ENCODE peak calls at places on chromosomes 1 and 21, in six cellular contexts. One of them, this sample, is unnamed.
A peak's percentile ranks its signal among the peaks of the same experiment; 100 is the strongest.

GRCh38 chr1:183404456-183404855 is 13.7 kb downstream of the NMNAT2 start:
- DNase-seq in uterus: no peak
- DNase-seq in caudate nucleus: peak; percentile 4
- DNase-seq in AG08395: no peak
- DNase-seq in stimulated activated CD8-positive, alpha-beta memory T cell treated with anti-CD3 and anti-CD28 coated beads, Interleukin-2, amount 100 ng/mL, for 1 hour: no peak
- DNase-seq in activated T-cell treated with anti-CD3 and anti-CD28 coated beads, Interleukin-2, amount 50 U/mL, for 4 hours: no peak
- DNase-seq in this sample: no peak

GRCh38 chr1:178940022-178940765 is 69.3 kb upstream of the ANGPTL1 start:
- DNase-seq in activated T-cell treated with anti-CD3 and anti-CD28 coated beads, Interleukin-2, amount 50 U/mL, for 4 hours: no peak
- DNase-seq in stimulated activated CD8-positive, alpha-beta memory T cell treated with anti-CD3 and anti-CD28 coated beads, Interleukin-2, amount 100 ng/mL, for 1 hour: no peak
- DNase-seq in uterus: peak; percentile 59
- DNase-seq in caudate nucleus: no peak
- DNase-seq in AG08395: no peak
- DNase-seq in this sample: no peak

GRCh38 chr21:42254631-42255030 is 35.7 kb downstream of the ABCG1 start:
- DNase-seq in activated T-cell treated with anti-CD3 and anti-CD28 coated beads, Interleukin-2, amount 50 U/mL, for 4 hours: no peak
- DNase-seq in caudate nucleus: peak; percentile 71
- DNase-seq in AG08395: no peak
- DNase-seq in stimulated activated CD8-positive, alpha-beta memory T cell treated with anti-CD3 and anti-CD28 coated beads, Interleukin-2, amount 100 ng/mL, for 1 hour: no peak
- DNase-seq in uterus: no peak
- DNase-seq in this sample: no peak

GRCh38 chr1:211549092-211549749 is 29.7 kb downstream of the SLC30A1 start:
- DNase-seq in uterus: no peak
- DNase-seq in stimulated activated CD8-positive, alpha-beta memory T cell treated with anti-CD3 and anti-CD28 coated beads, Interleukin-2, amount 100 ng/mL, for 1 hour: no peak
- DNase-seq in AG08395: no peak
- DNase-seq in caudate nucleus: no peak
- DNase-seq in activated T-cell treated with anti-CD3 and anti-CD28 coated beads, Interleukin-2, amount 50 U/mL, for 4 hours: no peak
- DNase-seq in this sample: no peak

GRCh38 chr1:215497516-215497915 is 69.6 kb upstream of the KCTD3 start:
- DNase-seq in uterus: no peak
- DNase-seq in AG08395: no peak
- DNase-seq in stimulated activated CD8-positive, alpha-beta memory T cell treated with anti-CD3 and anti-CD28 coated beads, Interleukin-2, amount 100 ng/mL, for 1 hour: no peak
- DNase-seq in activated T-cell treated with anti-CD3 and anti-CD28 coated beads, Interleukin-2, amount 50 U/mL, for 4 hours: no peak
- DNase-seq in caudate nucleus: no peak
- DNase-seq in this sample: no peak

GRCh38 chr1:43241352-43241953 is 28.3 kb upstream of the TMEM125 start:
- DNase-seq in AG08395: peak; percentile 26
- DNase-seq in activated T-cell treated with anti-CD3 and anti-CD28 coated beads, Interleukin-2, amount 50 U/mL, for 4 hours: no peak
- DNase-seq in caudate nucleus: no peak
- DNase-seq in uterus: no peak
- DNase-seq in stimulated activated CD8-positive, alpha-beta memory T cell treated with anti-CD3 and anti-CD28 coated beads, Interleukin-2, amount 100 ng/mL, for 1 hour: no peak
- DNase-seq in this sample: no peak

GRCh38 chr1:89670168-89670567 is 37.2 kb downstream of the LRRC8C start:
- DNase-seq in uterus: no peak
- DNase-seq in stimulated activated CD8-positive, alpha-beta memory T cell treated with anti-CD3 and anti-CD28 coated beads, Interleukin-2, amount 100 ng/mL, for 1 hour: no peak
- DNase-seq in caudate nucleus: no peak
- DNase-seq in activated T-cell treated with anti-CD3 and anti-CD28 coated beads, Interleukin-2, amount 50 U/mL, for 4 hours: no peak
- DNase-seq in AG08395: no peak
- DNase-seq in this sample: no peak

GRCh38 chr1:42797414-42797813 is 12.6 kb downstream of the TMEM269 start:
- DNase-seq in uterus: no peak
- DNase-seq in caudate nucleus: no peak
- DNase-seq in activated T-cell treated with anti-CD3 and anti-CD28 coated beads, Interleukin-2, amount 50 U/mL, for 4 hours: no peak
- DNase-seq in stimulated activated CD8-positive, alpha-beta memory T cell treated with anti-CD3 and anti-CD28 coated beads, Interleukin-2, amount 100 ng/mL, for 1 hour: no peak
- DNase-seq in AG08395: no peak
- DNase-seq in this sample: no peak

GRCh38 chr1:199172286-199173124 is 533.7 kb downstream of the PTPRC start:
- DNase-seq in AG08395: no peak
- DNase-seq in uterus: no peak
- DNase-seq in caudate nucleus: no peak
- DNase-seq in stimulated activated CD8-positive, alpha-beta memory T cell treated with anti-CD3 and anti-CD28 coated beads, Interleukin-2, amount 100 ng/mL, for 1 hour: no peak
- DNase-seq in activated T-cell treated with anti-CD3 and anti-CD28 coated beads, Interleukin-2, amount 50 U/mL, for 4 hours: no peak
- DNase-seq in this sample: no peak

GRCh38 chr1:93113127-93113526 is 34.0 kb downstream of the MTF2 start:
- DNase-seq in caudate nucleus: no peak
- DNase-seq in AG08395: no peak
- DNase-seq in stimulated activated CD8-positive, alpha-beta memory T cell treated with anti-CD3 and anti-CD28 coated beads, Interleukin-2, amount 100 ng/mL, for 1 hour: no peak
- DNase-seq in activated T-cell treated with anti-CD3 and anti-CD28 coated beads, Interleukin-2, amount 50 U/mL, for 4 hours: no peak
- DNase-seq in uterus: no peak
- DNase-seq in this sample: no peak

This sample was measured in myocyte.